ENCODE peak calls at places on chromosomes 7 and 10, in ten cellular contexts. B is ovary, H is right lobe of liver, W is heart right ventricle, L is endodermal cell, O is IMR-90, N is fibroblast of lung, S is MM.1S, X is spleen, A is gastrocnemius medialis. J is an unnamed sample.

GRCh38 chr7:501526-501925 is 18.1 kb downstream of the PDGFA start:
- DNase-seq in S (no peak), H (peak; percentile 19), W (no peak), X (peak; percentile 38), A (no peak), N (no peak), L (no peak), O (no peak), B (no peak), J (peak; percentile 22)

GRCh38 chr7:1317654-1318450 is 85.2 kb downstream of the UNCX start:
- DNase-seq in B (no peak), H (no peak), X (peak; percentile 48), A (no peak), O (no peak), L (no peak), W (no peak), S (no peak), N (no peak), J (no peak)

GRCh38 chr7:111855161-111855841 is 293.0 kb upstream of the IMMP2L start:
- DNase-seq in A (no peak), W (peak; percentile 21), N (peak; percentile 53), B (no peak), O (peak; percentile 79), L (peak; percentile 80), X (no peak), S (peak; percentile 75), H (no peak), J (peak; percentile 41)

GRCh38 chr10:116056445-116057293 is 216.3 kb downstream of the GFRA1 start:
- DNase-seq in H (peak; percentile 81), W (no peak), S (no peak), X (no peak), A (peak; percentile 60), O (no peak), B (no peak), L (no peak), N (no peak), J (no peak)

GRCh38 chr10:52226448-52226847 is 87.6 kb upstream of the DKK1 start:
- DNase-seq in H (no peak), A (no peak), B (no peak), X (no peak), S (no peak), W (no peak), L (no peak), N (peak; percentile 59), O (peak; percentile 79), J (no peak)

GRCh38 chr7:88759216-88759955 is at the start of gene ZNF804B:
- DNase-seq in A (no peak), N (no peak), L (peak; percentile 89), O (no peak), S (no peak), X (peak; percentile 73), B (peak; percentile 23), W (no peak), H (peak; percentile 52), J (no peak)

GRCh38 chr7:2151801-2152612 is 80.7 kb downstream of the MAD1L1 start:
- DNase-seq in N (no peak), L (no peak), W (no peak), B (no peak), O (no peak), H (peak; percentile 47), S (no peak), X (peak; percentile 59), A (no peak), J (peak; percentile 15)

GRCh38 chr7:12518920-12519681 is 51.4 kb upstream of the SCIN start:
- DNase-seq in O (no peak), L (peak; percentile 88), S (peak; percentile 14), W (no peak), N (peak; percentile 7), X (no peak), B (no peak), H (no peak), A (no peak), J (no peak)

GRCh38 chr7:134992626-134993179 is 6.4 kb downstream of the AGBL3 start:
- DNase-seq in S (peak; percentile 61), B (peak; percentile 32), H (no peak), A (no peak), O (peak; percentile 52), N (peak; percentile 49), X (no peak), W (peak; percentile 32), L (no peak), J (no peak)

GRCh38 chr7:140000666-140001268 is 62.0 kb downstream of the PARP12 start:
- DNase-seq in B (no peak), O (no peak), N (no peak), A (no peak), X (peak; percentile 47), H (no peak), S (no peak), L (no peak), W (no peak), J (no peak)

GRCh38 chr7:13989138-13989943 is at the start of gene ETV1:
- DNase-seq in B (peak; percentile 26), O (peak; percentile 60), L (peak; percentile 97), S (no peak), A (peak; percentile 22), H (peak; percentile 79), X (peak; percentile 75), W (peak; percentile 79), N (peak; percentile 73), J (peak; percentile 76)

GRCh38 chr7:27651702-27652101 is 11.0 kb downstream of the HIBADH start:
- DNase-seq in H (no peak), B (no peak), W (no peak), X (no peak), N (peak; percentile 45), L (no peak), A (no peak), S (no peak), O (peak; percentile 49), J (no peak)

GRCh38 chr10:29698766-29699490 is 64.2 kb upstream of the SVIL start:
- DNase-seq in L (no peak), B (no peak), O (no peak), S (no peak), X (no peak), W (no peak), H (no peak), A (no peak), N (no peak), J (no peak)

GRCh38 chr10:24727811-24728210 is 4.1 kb upstream of the ARHGAP21 start:
- DNase-seq in N (no peak), S (no peak), B (no peak), H (no peak), X (no peak), W (no peak), L (peak; percentile 78), A (no peak), O (no peak), J (no peak)
- TF ChIP-seq CTCF in N (no peak), S (no peak), B (no peak), H (no peak), X (no peak), W (peak; percentile 7), L (peak; percentile 65), A (no peak), O (peak; percentile 32), J (no peak)

GRCh38 chr7:44712012-44712411 is 36.6 kb upstream of the ZMIZ2 start:
- DNase-seq in B (no peak), X (peak; percentile 30), A (no peak), L (no peak), W (no peak), S (no peak), H (no peak), O (peak; percentile 18), N (no peak), J (no peak)

GRCh38 chr7:44713141-44713540 is 35.5 kb upstream of the ZMIZ2 start:
- DNase-seq in S (no peak), H (no peak), X (peak; percentile 21), L (no peak), W (no peak), B (no peak), O (no peak), N (no peak), A (no peak), J (no peak)

GRCh38 chr7:44720301-44720700 is 28.3 kb upstream of the ZMIZ2 start:
- DNase-seq in A (no peak), O (no peak), N (no peak), H (no peak), L (no peak), X (no peak), W (no peak), S (no peak), B (no peak), J (no peak)

GRCh38 chr7:44713680-44714335 is 34.8 kb upstream of the ZMIZ2 start:
- DNase-seq in O (no peak), A (no peak), W (no peak), B (no peak), X (no peak), S (no peak), L (no peak), N (no peak), H (no peak), J (no peak)

GRCh38 chr7:44716205-44716604 is 32.4 kb upstream of the ZMIZ2 start:
- DNase-seq in B (no peak), O (no peak), S (no peak), H (no peak), A (no peak), W (no peak), X (no peak), N (no peak), L (no peak), J (no peak)
- H3K27ac ChIP-seq in B (no peak overlapping the region), O (no peak overlapping the region), S (no peak overlapping the region), H (no peak overlapping the region), A (no peak overlapping the region), W (no peak overlapping the region), X (no peak overlapping the region), N (no peak overlapping the region), L (no peak overlapping the region), J (no peak overlapping the region)

DNA sequence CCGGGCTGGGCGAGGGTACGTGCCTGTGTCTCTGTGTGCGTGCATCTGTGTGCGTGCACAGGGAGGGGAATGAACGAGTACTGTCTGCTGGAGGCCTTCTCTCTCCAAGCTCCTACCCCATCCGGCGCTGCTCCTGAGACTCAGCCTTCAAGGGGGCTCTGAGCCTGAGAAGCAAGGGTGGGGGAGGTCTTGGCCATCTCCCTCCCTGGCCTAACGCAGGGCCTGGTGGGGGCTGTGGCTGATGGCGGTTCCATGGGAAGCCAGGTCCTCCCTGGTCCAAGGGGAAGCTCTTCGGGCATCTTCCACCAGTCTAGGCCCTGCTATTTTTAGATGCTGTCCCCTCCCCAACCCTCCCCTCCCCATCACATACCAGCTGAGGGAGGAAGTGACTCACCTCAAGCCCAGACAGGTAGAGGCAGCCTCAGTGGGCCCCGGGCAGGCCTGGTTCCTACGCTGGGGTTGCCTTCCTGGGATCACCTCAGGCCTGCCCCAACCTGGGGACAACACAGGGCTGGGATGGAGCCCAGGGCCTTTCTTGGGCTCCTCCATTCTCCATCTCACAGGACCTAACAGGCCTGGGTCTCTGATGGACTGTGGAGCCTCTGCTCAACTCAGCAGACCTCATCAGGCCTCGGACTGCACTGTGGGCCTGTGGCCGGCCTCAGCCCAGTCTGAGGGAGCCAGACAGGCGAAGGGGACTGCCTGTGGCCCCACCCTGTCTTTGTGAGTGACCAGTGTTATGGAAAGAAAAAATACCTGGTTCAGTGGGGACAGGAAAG is 32.2 kb downstream of the DNAJB12 start:
- DNase-seq in B (no peak), S (no peak), A (no peak), N (peak; percentile 33), W (no peak), L (no peak), O (no peak), X (no peak), H (no peak), J (no peak)
- H3K4me1 ChIP-seq in B (peaks cover 25% of the 10 kb centered on the region), S (peaks cover 44% of the 10 kb centered on the region), A (peaks cover 62% of the 10 kb centered on the region), N (peaks cover 43% of the 10 kb centered on the region), W (peaks cover 33% of the 10 kb centered on the region), L (peaks cover 14% of the 10 kb centered on the region), O (peaks cover 42% of the 10 kb centered on the region), X (peaks cover 99% of the 10 kb centered on the region), H (peaks cover 42% of the 10 kb centered on the region), J (peaks cover 57% of the 10 kb centered on the region)

GRCh38 chr10:113775681-113776294 is 24.3 kb downstream of the PLEKHS1 start:
- DNase-seq in H (no peak), L (no peak), X (no peak), N (no peak), B (no peak), A (no peak), O (no peak), W (no peak), S (no peak), J (no peak)
- TF ChIP-seq CTCF in H (no peak), L (peak; percentile 63), X (no peak), N (no peak), B (no peak), A (no peak), O (no peak), W (no peak), S (no peak), J (no peak)

J was measured in heart left ventricle.